ENCODE peak calls at places on chromosomes 4 and X, in eight cellular contexts. One of them, this sample, is unnamed.

GRCh38 chr4:41160010-41160789 is 54.1 kb downstream of the APBB2 start:
- DNase-seq in transverse colon: no peak
- DNase-seq in OCI-LY7: no peak
- DNase-seq in esophagus muscularis mucosa: peak; percentile 62
- DNase-seq in suprapubic skin: no peak
- DNase-seq in PC-9: peak; percentile 85
- DNase-seq in stomach: no peak
- DNase-seq in astrocyte: peak; percentile 99
- DNase-seq in this sample: peak; percentile 48

GRCh38 chr4:1053080-1053661 is 41.7 kb downstream of the FGFRL1 start:
- DNase-seq in transverse colon: no peak
- DNase-seq in OCI-LY7: no peak
- DNase-seq in esophagus muscularis mucosa: no peak
- DNase-seq in suprapubic skin: peak; percentile 77
- DNase-seq in PC-9: no peak
- DNase-seq in stomach: peak; percentile 24
- DNase-seq in astrocyte: no peak
- DNase-seq in this sample: no peak

GRCh38 chr4:176964116-176964691 is 171.5 kb upstream of the VEGFC start:
- DNase-seq in transverse colon: no peak
- DNase-seq in OCI-LY7: peak; percentile 1
- DNase-seq in esophagus muscularis mucosa: no peak
- DNase-seq in suprapubic skin: no peak
- DNase-seq in PC-9: no peak
- DNase-seq in stomach: no peak
- DNase-seq in astrocyte: no peak
- DNase-seq in this sample: no peak

GRCh38 chr4:112817933-112818921 is 181.3 kb downstream of the LARP7 start:
- DNase-seq in transverse colon: peak; percentile 27
- DNase-seq in OCI-LY7: no peak
- DNase-seq in esophagus muscularis mucosa: peak; percentile 92
- DNase-seq in suprapubic skin: peak; percentile 85
- DNase-seq in PC-9: peak; percentile 18
- DNase-seq in stomach: peak; percentile 25
- DNase-seq in astrocyte: peak; percentile 86
- DNase-seq in this sample: no peak

GRCh38 chr4:1608821-1609500 is 75.2 kb downstream of the FAM53A start:
- DNase-seq in transverse colon: no peak
- DNase-seq in OCI-LY7: no peak
- DNase-seq in esophagus muscularis mucosa: no peak
- DNase-seq in suprapubic skin: no peak
- DNase-seq in PC-9: no peak
- DNase-seq in stomach: no peak
- DNase-seq in astrocyte: no peak
- DNase-seq in this sample: peak; percentile 63

GRCh38 chr4:32462944-32463343 is 1742.8 kb downstream of the PCDH7 start:
- DNase-seq in transverse colon: no peak
- DNase-seq in OCI-LY7: peak; percentile 52
- DNase-seq in esophagus muscularis mucosa: no peak
- DNase-seq in suprapubic skin: no peak
- DNase-seq in PC-9: no peak
- DNase-seq in stomach: no peak
- DNase-seq in astrocyte: no peak
- DNase-seq in this sample: no peak

GRCh38 chrX:49309401-49309981 is 6.0 kb downstream of the GAGE10 start:
- DNase-seq in transverse colon: no peak
- DNase-seq in OCI-LY7: no peak
- DNase-seq in esophagus muscularis mucosa: no peak
- DNase-seq in suprapubic skin: no peak
- DNase-seq in PC-9: no peak
- DNase-seq in stomach: no peak
- DNase-seq in astrocyte: peak; percentile 4
- DNase-seq in this sample: no peak

GRCh38 chr4:7000421-7001176 is 42.6 kb upstream of the TADA2B start:
- DNase-seq in transverse colon: no peak
- DNase-seq in OCI-LY7: no peak
- DNase-seq in esophagus muscularis mucosa: no peak
- DNase-seq in suprapubic skin: no peak
- DNase-seq in PC-9: no peak
- DNase-seq in stomach: no peak
- DNase-seq in astrocyte: no peak
- DNase-seq in this sample: no peak

GRCh38 chr4:69546121-69546520 is 50.4 kb upstream of the UGT2B4 start:
- DNase-seq in transverse colon: no peak
- DNase-seq in OCI-LY7: no peak
- DNase-seq in esophagus muscularis mucosa: no peak
- DNase-seq in suprapubic skin: no peak
- DNase-seq in PC-9: no peak
- DNase-seq in stomach: no peak
- DNase-seq in astrocyte: peak; percentile 87
- DNase-seq in this sample: no peak

GRCh38 chr4:81510643-81511189 is 39.0 kb upstream of the RASGEF1B start:
- DNase-seq in transverse colon: no peak
- DNase-seq in OCI-LY7: no peak
- DNase-seq in esophagus muscularis mucosa: no peak
- DNase-seq in suprapubic skin: no peak
- DNase-seq in PC-9: no peak
- DNase-seq in stomach: no peak
- DNase-seq in astrocyte: no peak
- DNase-seq in this sample: no peak
- H3K27ac ChIP-seq in transverse colon: no peak overlapping the region
- H3K27ac ChIP-seq in OCI-LY7: no peak overlapping the region
- H3K27ac ChIP-seq in esophagus muscularis mucosa: no peak overlapping the region
- H3K27ac ChIP-seq in suprapubic skin: no peak overlapping the region
- H3K27ac ChIP-seq in PC-9: no peak overlapping the region
- H3K27ac ChIP-seq in stomach: no peak overlapping the region
- H3K27ac ChIP-seq in astrocyte: no peak overlapping the region
- H3K27ac ChIP-seq in this sample: no peak overlapping the region

DNA sequence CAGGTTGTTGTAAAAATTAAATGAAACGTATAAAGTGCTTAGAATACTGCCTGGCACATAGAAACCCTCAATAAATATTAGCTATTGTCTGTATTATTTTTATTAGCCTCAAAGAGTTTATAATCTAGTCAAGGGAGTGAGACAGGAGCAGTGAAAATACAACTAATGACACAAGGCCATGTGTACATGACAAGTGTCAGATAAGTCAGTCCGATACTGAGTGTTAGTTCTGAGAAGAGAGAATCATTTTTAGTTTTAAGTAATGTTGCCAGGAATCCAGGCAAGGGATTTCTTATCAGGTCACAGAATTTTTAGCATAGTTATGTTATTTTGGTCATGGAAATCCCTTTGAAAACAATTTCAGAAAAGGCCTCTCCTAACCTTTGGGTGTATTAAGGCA is 35.9 kb downstream of the PPARGC1A start:
- DNase-seq in transverse colon: no peak
- DNase-seq in OCI-LY7: no peak
- DNase-seq in esophagus muscularis mucosa: no peak
- DNase-seq in suprapubic skin: no peak
- DNase-seq in PC-9: no peak
- DNase-seq in stomach: no peak
- DNase-seq in astrocyte: no peak
- DNase-seq in this sample: no peak
- H3K4me3 ChIP-seq in transverse colon: no peak overlapping the region
- H3K4me3 ChIP-seq in OCI-LY7: no peak overlapping the region
- H3K4me3 ChIP-seq in esophagus muscularis mucosa: no peak overlapping the region
- H3K4me3 ChIP-seq in suprapubic skin: no peak overlapping the region
- H3K4me3 ChIP-seq in PC-9: no peak overlapping the region
- H3K4me3 ChIP-seq in stomach: no peak overlapping the region
- H3K4me3 ChIP-seq in astrocyte: no peak overlapping the region
- H3K4me3 ChIP-seq in this sample: no peak overlapping the region

DNA sequence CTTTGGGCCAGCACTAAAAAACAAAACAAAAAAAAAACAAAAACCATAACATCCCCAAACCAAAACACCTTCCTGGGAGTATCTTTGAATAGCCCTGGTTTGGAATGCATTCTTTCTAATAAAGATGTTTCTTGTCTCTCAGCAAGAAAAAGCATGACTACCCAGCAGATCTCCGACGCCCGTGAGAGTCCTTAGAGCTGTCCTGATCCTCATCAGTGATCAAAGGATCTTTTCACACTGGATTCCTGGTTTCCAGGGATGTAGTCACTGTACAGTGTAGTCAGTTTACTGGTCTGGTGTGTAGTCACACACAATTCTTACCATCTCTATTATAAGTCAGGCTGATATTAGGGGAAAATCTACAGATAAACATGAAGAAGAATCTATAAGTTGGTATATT is 68.1 kb downstream of the SLIT2 start:
- DNase-seq in transverse colon: no peak
- DNase-seq in OCI-LY7: no peak
- DNase-seq in esophagus muscularis mucosa: no peak
- DNase-seq in suprapubic skin: no peak
- DNase-seq in PC-9: no peak
- DNase-seq in stomach: no peak
- DNase-seq in astrocyte: no peak
- DNase-seq in this sample: no peak
- H3K27ac ChIP-seq in transverse colon: no peak overlapping the region
- H3K27ac ChIP-seq in OCI-LY7: no peak overlapping the region
- H3K27ac ChIP-seq in esophagus muscularis mucosa: no peak overlapping the region
- H3K27ac ChIP-seq in suprapubic skin: no peak overlapping the region
- H3K27ac ChIP-seq in PC-9: no peak overlapping the region
- H3K27ac ChIP-seq in stomach: no peak overlapping the region
- H3K27ac ChIP-seq in astrocyte: no peak overlapping the region
- H3K27ac ChIP-seq in this sample: no peak overlapping the region

DNA sequence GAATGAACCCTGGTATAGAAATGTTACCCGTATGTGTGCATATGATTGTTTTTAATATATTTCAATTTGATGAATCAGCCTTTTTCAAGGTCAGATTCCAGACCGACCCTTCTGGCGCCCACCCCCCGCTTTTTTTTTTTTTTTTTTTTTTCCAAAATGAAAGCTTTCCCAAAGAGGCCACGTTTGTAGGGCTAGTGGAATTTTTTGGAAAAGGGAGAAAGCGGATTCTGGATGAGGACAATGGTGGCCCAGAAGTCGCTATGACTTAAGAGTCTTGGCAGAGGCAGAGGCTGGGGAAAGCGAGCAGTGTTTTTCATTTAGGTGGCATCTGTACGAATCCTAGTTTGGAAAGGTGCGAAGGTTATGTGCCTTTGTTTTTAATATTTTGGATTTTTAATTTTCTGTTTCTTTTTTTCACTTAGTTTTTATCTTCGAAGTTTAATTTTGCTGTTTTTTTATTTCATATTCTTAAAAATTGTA is 14.6 kb downstream of the NDUFB11 start:
- DNase-seq in transverse colon: no peak
- DNase-seq in OCI-LY7: no peak
- DNase-seq in esophagus muscularis mucosa: no peak
- DNase-seq in suprapubic skin: no peak
- DNase-seq in PC-9: no peak
- DNase-seq in stomach: no peak
- DNase-seq in astrocyte: no peak
- DNase-seq in this sample: no peak
- H3K4me3 ChIP-seq in transverse colon: peak overlapping the region; percentile 22
- H3K4me3 ChIP-seq in OCI-LY7: peak overlapping the region; percentile 81
- H3K4me3 ChIP-seq in esophagus muscularis mucosa: peak overlapping the region; percentile 58
- H3K4me3 ChIP-seq in suprapubic skin: peak overlapping the region; percentile 56
- H3K4me3 ChIP-seq in PC-9: peak overlapping the region; percentile 59
- H3K4me3 ChIP-seq in stomach: peak overlapping the region; percentile 54
- H3K4me3 ChIP-seq in astrocyte: peak overlapping the region; percentile 81
- H3K4me3 ChIP-seq in this sample: peak overlapping the region; percentile 36

This sample was measured in left lung.